ENCODE peak calls at places on chromosomes 2 and 18, in seven cellular contexts. L is MG63, T is kidney epithelial cell, H is HFF-Myc, Q is SK-N-SH, X is OCI-LY7, O is sigmoid colon. K is an unnamed sample.

GRCh38 chr2:128236491-128237035 is 82.1 kb downstream of the HS6ST1 start:
- DNase-seq in L (peak; percentile 50), T (peak; percentile 16), H (no peak), Q (no peak), X (no peak), O (no peak), K (peak; percentile 63)

GRCh38 chr18:49616618-49617328 is 54.9 kb downstream of the LIPG start:
- DNase-seq in L (no peak), T (no peak), H (no peak), Q (no peak), X (no peak), O (no peak), K (no peak)

GRCh38 chr2:17869128-17869527 is 9.3 kb upstream of the KCNS3 start:
- DNase-seq in L (no peak), T (no peak), H (no peak), Q (no peak), X (no peak), O (no peak), K (no peak)

GRCh38 chr2:22215517-22215916 is 1091.7 kb downstream of the TDRD15 start:
- DNase-seq in L (no peak), T (no peak), H (no peak), Q (no peak), X (no peak), O (no peak), K (no peak)

GRCh38 chr18:48163184-48164095 is 233.0 kb upstream of the SMAD2 start:
- DNase-seq in L (no peak), T (no peak), H (no peak), Q (no peak), X (no peak), O (no peak), K (no peak)

GRCh38 chr2:28684142-28684858 is 67.3 kb upstream of the PPP1CB start:
- DNase-seq in L (no peak), T (no peak), H (no peak), Q (no peak), X (no peak), O (no peak), K (no peak)

GRCh38 chr2:214379227-214379626 is 31.6 kb upstream of the VWC2L start:
- DNase-seq in L (no peak), T (no peak), H (no peak), Q (no peak), X (no peak), O (no peak), K (no peak)

GRCh38 chr2:201779996-201780673 is 598 bp downstream of the ALS2 start:
- DNase-seq in L (no peak), T (no peak), H (no peak), Q (no peak), X (peak; percentile 9), O (no peak), K (peak; percentile 26)

GRCh38 chr2:181072486-181072885 is 92.1 kb downstream of the UBE2E3 start:
- DNase-seq in L (no peak), T (no peak), H (no peak), Q (no peak), X (no peak), O (no peak), K (peak; percentile 78)

GRCh38 chr2:163348843-163349395 is 386.9 kb downstream of the FIGN start:
- DNase-seq in L (peak; percentile 48), T (peak; percentile 34), H (peak; percentile 41), Q (no peak), X (no peak), O (no peak), K (peak; percentile 81)

GRCh38 chr2:183162362-183162761 is 38.1 kb downstream of the NUP35 start:
- DNase-seq in L (peak; percentile 42), T (no peak), H (no peak), Q (no peak), X (no peak), O (no peak), K (peak; percentile 49)

GRCh38 chr2:47682231-47682749 is 100.7 kb upstream of the MSH6 start:
- DNase-seq in L (no peak), T (no peak), H (no peak), Q (no peak), X (no peak), O (no peak), K (no peak)

GRCh38 chr2:10311736-10312135 is 9.0 kb downstream of the HPCAL1 start:
- DNase-seq in L (no peak), T (no peak), H (no peak), Q (no peak), X (no peak), O (no peak), K (no peak)

GRCh38 chr2:10087360-10087759 is 7.1 kb upstream of the CYS1 start:
- DNase-seq in L (no peak), T (no peak), H (no peak), Q (no peak), X (no peak), O (no peak), K (no peak)

GRCh38 chr2:188573453-188573852 is 281.8 kb downstream of the GULP1 start:
- DNase-seq in L (no peak), T (peak; percentile 1), H (no peak), Q (no peak), X (no peak), O (no peak), K (no peak)

GRCh38 chr2:44676379-44676778 is 265.1 kb upstream of the SIX3 start:
- DNase-seq in L (no peak), T (no peak), H (no peak), Q (no peak), X (no peak), O (no peak), K (no peak)

GRCh38 chr2:240167588-240167880 is 27.1 kb upstream of the OTOS start:
- DNase-seq in L (no peak), T (no peak), H (no peak), Q (no peak), X (no peak), O (peak; percentile 48), K (no peak)

GRCh38 chr2:177568393-177568792 is 175.8 kb downstream of the AGPS start:
- DNase-seq in L (no peak), T (no peak), H (no peak), Q (no peak), X (no peak), O (no peak), K (no peak)

GRCh38 chr18:34840416-34840815 is 130.3 kb downstream of the DTNA start:
- DNase-seq in L (no peak), T (no peak), H (no peak), Q (no peak), X (no peak), O (no peak), K (no peak)

GRCh38 chr18:34834897-34835296 is 124.8 kb downstream of the DTNA start:
- DNase-seq in L (no peak), T (no peak), H (no peak), Q (no peak), X (no peak), O (no peak), K (peak; percentile 9)

GRCh38 chr18:34838669-34839068 is 128.6 kb downstream of the DTNA start:
- DNase-seq in L (no peak), T (no peak), H (no peak), Q (no peak), X (no peak), O (no peak), K (no peak)

GRCh38 chr18:34837769-34838194 is 127.7 kb downstream of the DTNA start:
- DNase-seq in L (no peak), T (no peak), H (no peak), Q (no peak), X (no peak), O (peak; percentile 74), K (peak; percentile 26)

GRCh38 chr18:34835466-34835865 is 125.4 kb downstream of the DTNA start:
- DNase-seq in L (no peak), T (no peak), H (no peak), Q (no peak), X (no peak), O (no peak), K (no peak)
- H3K4me3 ChIP-seq in L (no peak overlapping the region), T (no peak overlapping the region), H (no peak overlapping the region), Q (no peak overlapping the region), X (no peak overlapping the region), O (no peak overlapping the region), K (no peak overlapping the region)

DNA sequence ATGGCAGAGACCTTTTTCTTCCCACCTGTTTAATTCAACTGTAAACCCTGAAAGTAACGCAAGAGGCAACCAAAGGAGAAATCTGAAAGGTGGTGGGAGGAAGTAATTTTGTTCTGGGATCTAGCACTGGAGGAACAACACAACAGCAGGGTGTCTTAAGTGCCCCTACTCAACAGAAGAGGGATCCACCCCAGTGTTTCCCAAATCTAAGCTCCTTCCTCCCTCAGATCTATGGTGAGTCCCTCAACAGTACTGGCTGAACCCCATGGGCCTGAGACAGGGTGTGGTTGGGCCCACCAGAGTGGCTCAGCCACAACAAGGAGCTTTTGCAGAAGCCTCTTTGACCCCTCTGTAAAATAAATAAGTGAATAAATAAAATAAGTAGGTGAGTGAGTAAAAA is 790.3 kb downstream of the ERBB4 start:
- DNase-seq in L (no peak), T (no peak), H (no peak), Q (no peak), X (no peak), O (no peak), K (no peak)
- H3K4me3 ChIP-seq in L (no peak overlapping the region), T (no peak overlapping the region), H (no peak overlapping the region), Q (no peak overlapping the region), X (no peak overlapping the region), O (no peak overlapping the region), K (no peak overlapping the region)

GRCh38 chr2:144510206-144510991 is 9.5 kb downstream of the ZEB2 start:
- DNase-seq in L (peak; percentile 55), T (no peak), H (no peak), Q (no peak), X (no peak), O (no peak), K (peak; percentile 68)
- H3K4me3 ChIP-seq in L (peak overlapping the region; percentile 32), T (no peak overlapping the region), H (peak overlapping the region; percentile 12), Q (peak overlapping the region; percentile 25), X (no peak overlapping the region), O (peak overlapping the region; percentile 61), K (peak overlapping the region; percentile 40)

GRCh38 chr2:64540615-64541014 is 16.5 kb downstream of the AFTPH start:
- DNase-seq in L (no peak), T (no peak), H (no peak), Q (no peak), X (no peak), O (no peak), K (no peak)

GRCh38 chr2:64538764-64539433 is 14.8 kb downstream of the AFTPH start:
- DNase-seq in L (no peak), T (no peak), H (no peak), Q (no peak), X (no peak), O (no peak), K (no peak)

GRCh38 chr2:64542071-64543005 is 18.2 kb downstream of the AFTPH start:
- DNase-seq in L (no peak), T (no peak), H (no peak), Q (no peak), X (no peak), O (no peak), K (no peak)

GRCh38 chr2:64541547-64541946 is 17.4 kb downstream of the AFTPH start:
- DNase-seq in L (no peak), T (no peak), H (no peak), Q (no peak), X (no peak), O (no peak), K (no peak)

GRCh38 chr2:64543006-64543697 is 19.0 kb downstream of the AFTPH start:
- DNase-seq in L (no peak), T (no peak), H (no peak), Q (no peak), X (no peak), O (no peak), K (peak; percentile 29)
- H3K4me3 ChIP-seq in L (no peak overlapping the region), T (no peak overlapping the region), H (no peak overlapping the region), Q (no peak overlapping the region), X (no peak overlapping the region), O (no peak overlapping the region), K (no peak overlapping the region)

GRCh38 chr18:27276479-27276878 is 91.4 kb upstream of the CHST9 start:
- DNase-seq in L (no peak), T (no peak), H (no peak), Q (no peak), X (no peak), O (no peak), K (no peak)
- H3K4me3 ChIP-seq in L (no peak overlapping the region), T (no peak overlapping the region), H (no peak overlapping the region), Q (no peak overlapping the region), X (no peak overlapping the region), O (no peak overlapping the region), K (no peak overlapping the region)

K was measured in fibroblast of pulmonary artery.